ENCODE peak calls at places on chromosomes 7 and 10, in five cellular contexts. O is upper lobe of left lung, U is caudate nucleus, Y is cardiac muscle cell, V is epithelial cell of prostate. X is an unnamed sample.

GRCh38 chr10:126433351-126433750 is 45.1 kb upstream of the ADAM12 start:
- DNase-seq in Y (no peak), V (peak), U (no peak), O (no peak), X (peak)

GRCh38 chr10:113058175-113058961 is 108.3 kb downstream of the TCF7L2 start:
- DNase-seq in V (no peak), O (no peak), U (no peak), Y (peak), X (peak)

GRCh38 chr7:152336754-152337368 is 98.9 kb downstream of the KMT2C start:
- DNase-seq in Y (peak), V (no peak), U (no peak), O (no peak), X (peak)

GRCh38 chr10:30459283-30459682 is 25.3 kb downstream of the MAP3K8 start:
- DNase-seq in U (no peak), V (no peak), O (no peak), Y (no peak), X (no peak)

GRCh38 chr10:122939819-122940543 is 14.0 kb downstream of the C10orf88 start:
- DNase-seq in U (no peak), Y (no peak), V (no peak), O (no peak), X (no peak)

GRCh38 chr7:123709525-123709924 is 39.3 kb downstream of the WASL start:
- DNase-seq in V (no peak), O (no peak), Y (no peak), U (no peak), X (no peak)

GRCh38 chr10:5861269-5862031 is 28.2 kb downstream of the ANKRD16 start:
- DNase-seq in Y (no peak), V (peak), O (no peak), U (no peak), X (peak)

GRCh38 chr7:73560035-73560835 is 2.7 kb upstream of the BCL7B start:
- DNase-seq in Y (no peak), V (peak), O (no peak), U (no peak), X (peak)

GRCh38 chr7:74138334-74138867 is 35.8 kb upstream of the EIF4H start:
- DNase-seq in V (no peak), O (no peak), Y (no peak), U (no peak), X (no peak)

GRCh38 chr10:69816963-69817605 is 15.4 kb downstream of the COL13A1 start:
- DNase-seq in U (no peak), Y (no peak), V (no peak), O (no peak), X (no peak)

GRCh38 chr10:34689053-34689452 is 126.0 kb downstream of the PARD3 start:
- DNase-seq in O (no peak), U (no peak), V (no peak), Y (no peak), X (no peak)

GRCh38 chr7:134625571-134625970 is 21.1 kb upstream of the BPGM start:
- DNase-seq in Y (no peak), O (no peak), V (peak), U (no peak), X (no peak)

GRCh38 chr7:152894295-152895170 is 135.0 kb downstream of the ACTR3B start:
- DNase-seq in O (peak), Y (peak), U (no peak), V (no peak), X (no peak)

GRCh38 chr7:55435466-55435865 is 70.3 kb downstream of the LANCL2 start:
- DNase-seq in U (no peak), Y (no peak), O (no peak), V (no peak), X (no peak)

GRCh38 chr7:1919539-1920265 is 249.6 kb downstream of the ELFN1 start:
- DNase-seq in V (no peak), O (peak), Y (peak), U (peak), X (no peak)

GRCh38 chr7:47088329-47089067 is 493.4 kb downstream of the TNS3 start:
- DNase-seq in O (peak), Y (peak), V (no peak), U (peak), X (peak)

GRCh38 chr7:143381427-143382125 is 431 bp downstream of the ZYX start:
- DNase-seq in U (peak), Y (peak), V (no peak), O (peak), X (peak)

GRCh38 chr7:129786179-129786514 is 166.6 kb downstream of the UBE2H start:
- DNase-seq in Y (no peak), U (no peak), O (no peak), V (no peak), X (no peak)

GRCh38 chr7:18648849-18649758 is 153.6 kb downstream of the HDAC9 start:
- DNase-seq in O (no peak), U (no peak), V (no peak), Y (no peak), X (no peak)

GRCh38 chr7:133511708-133512107 is 258.8 kb downstream of the EXOC4 start:
- DNase-seq in V (no peak), Y (no peak), U (no peak), O (no peak), X (no peak)

GRCh38 chr7:12839508-12840153 is 152.2 kb downstream of the ARL4A start:
- DNase-seq in U (no peak), Y (peak), O (no peak), V (no peak), X (no peak)

GRCh38 chr10:78263521-78263988 is 229.9 kb downstream of the RPS24 start:
- DNase-seq in U (peak), O (no peak), Y (no peak), V (peak), X (no peak)

GRCh38 chr10:73881221-73881919 is 7.0 kb upstream of the CAMK2G start:
- DNase-seq in U (no peak), V (no peak), Y (no peak), O (no peak), X (no peak)

GRCh38 chr7:75843470-75844116 is 30.0 kb upstream of the CCL24 start:
- DNase-seq in V (no peak), U (no peak), Y (no peak), O (no peak), X (no peak)

GRCh38 chr10:123154943-123155505 is 822 bp downstream of the BUB3 start:
- DNase-seq in Y (peak), V (no peak), O (no peak), U (no peak), X (peak)

GRCh38 chr7:43756368-43757072 is 2.0 kb upstream of the BLVRA start:
- DNase-seq in Y (no peak), U (no peak), V (no peak), O (no peak), X (no peak)

GRCh38 chr7:131827421-131827820 is 271.0 kb upstream of the PODXL start:
- DNase-seq in Y (no peak), U (no peak), O (no peak), V (no peak), X (no peak)

GRCh38 chr10:36602374-36602773 is 523.0 kb upstream of the ANKRD30A start:
- DNase-seq in U (no peak), V (no peak), Y (no peak), O (no peak), X (peak)

GRCh38 chr7:116802144-116802747 is 60.1 kb upstream of the CAPZA2 start:
- DNase-seq in U (no peak), V (no peak), Y (no peak), O (no peak), X (no peak)

GRCh38 chr10:17756557-17757208 is 4.7 kb downstream of the TMEM236 start:
- DNase-seq in Y (no peak), U (no peak), O (no peak), V (no peak), X (peak)

GRCh38 chr10:119029613-119030420 is at the start of gene NANOS1:
- DNase-seq in O (peak), V (no peak), Y (peak), U (peak), X (no peak)

GRCh38 chr10:43395571-43396060 is 13.4 kb downstream of the HNRNPF start:
- DNase-seq in O (peak), U (no peak), V (no peak), Y (no peak), X (no peak)

DNA sequence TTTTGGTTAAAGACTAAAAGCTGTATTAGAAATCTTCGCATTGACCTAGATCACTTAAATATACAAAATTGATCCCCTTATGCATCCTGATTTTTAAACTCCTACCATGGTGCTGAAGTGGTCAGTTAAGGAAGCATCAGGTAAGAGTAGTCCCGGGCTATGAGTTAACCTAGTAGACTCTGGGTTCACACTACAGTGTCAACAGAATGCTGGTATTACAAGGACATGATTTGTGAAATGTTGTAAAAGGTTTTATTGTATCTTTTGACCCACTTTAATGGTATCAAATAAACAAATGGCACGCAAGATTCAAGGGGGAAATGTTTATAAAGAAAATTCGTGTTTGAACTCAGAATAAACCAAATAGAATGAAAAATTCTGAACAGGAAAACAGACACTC is 36.8 kb downstream of the RTKN2 start:
- DNase-seq in O (no peak), Y (no peak), U (no peak), V (no peak), X (no peak)
- H3K27ac ChIP-seq in O (peak), Y (no peak), U (no peak), V (peak), X (peak)

GRCh38 chr7:80236696-80237095 is 102.1 kb downstream of the GNAI1 start:
- DNase-seq in Y (no peak), O (no peak), V (no peak), U (no peak), X (no peak)

GRCh38 chr7:80244206-80244956 is 109.8 kb downstream of the GNAI1 start:
- DNase-seq in O (no peak), Y (no peak), U (no peak), V (no peak), X (no peak)

GRCh38 chr7:80243425-80243824 is 108.8 kb downstream of the GNAI1 start:
- DNase-seq in Y (peak), U (no peak), V (no peak), O (no peak), X (no peak)

DNA sequence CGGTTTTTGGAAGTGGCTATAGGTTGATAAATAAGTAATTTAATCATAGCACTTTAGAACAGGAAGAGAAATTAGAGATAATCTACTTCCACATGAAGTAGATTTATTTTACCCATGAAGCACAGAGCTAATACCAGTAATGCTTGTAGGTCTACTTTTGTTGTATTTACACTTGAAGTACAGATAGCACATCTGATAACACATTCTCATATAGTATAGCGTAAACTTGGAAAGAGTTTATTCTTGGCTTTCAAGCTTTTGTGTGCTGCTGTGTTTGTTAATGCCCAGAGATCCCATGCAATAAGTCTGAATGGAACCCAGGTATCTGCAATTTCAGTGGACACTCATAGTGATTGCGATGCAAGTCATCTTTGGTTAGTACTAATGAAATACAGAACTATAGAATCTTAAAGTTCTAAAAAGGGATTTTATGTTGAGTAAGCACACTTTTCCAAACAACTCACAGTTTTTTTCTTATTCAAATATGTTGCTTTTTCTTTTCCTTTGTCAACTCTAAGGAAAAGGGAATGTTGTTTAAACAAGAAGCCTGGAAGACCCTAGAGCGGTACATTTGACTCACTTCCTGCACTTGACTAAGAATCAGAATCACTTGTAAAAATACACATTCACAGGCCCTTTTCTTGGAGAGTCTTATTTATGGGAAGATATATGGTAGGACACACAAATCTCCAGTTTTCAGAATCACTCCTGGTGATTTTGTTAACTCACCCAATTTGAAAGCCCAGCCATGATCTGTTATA is 105.8 kb downstream of the GNAI1 start:
- DNase-seq in V (no peak), Y (no peak), U (no peak), O (no peak), X (no peak)
- H3K27ac ChIP-seq in V (no peak), Y (no peak), U (no peak), O (no peak), X (no peak)

GRCh38 chr10:10911471-10911921 is 106.2 kb upstream of the CELF2 start:
- DNase-seq in V (peak), U (no peak), Y (peak), O (peak), X (peak)
- H3K27ac ChIP-seq in V (peak), U (no peak), Y (peak), O (peak), X (peak)

DNA sequence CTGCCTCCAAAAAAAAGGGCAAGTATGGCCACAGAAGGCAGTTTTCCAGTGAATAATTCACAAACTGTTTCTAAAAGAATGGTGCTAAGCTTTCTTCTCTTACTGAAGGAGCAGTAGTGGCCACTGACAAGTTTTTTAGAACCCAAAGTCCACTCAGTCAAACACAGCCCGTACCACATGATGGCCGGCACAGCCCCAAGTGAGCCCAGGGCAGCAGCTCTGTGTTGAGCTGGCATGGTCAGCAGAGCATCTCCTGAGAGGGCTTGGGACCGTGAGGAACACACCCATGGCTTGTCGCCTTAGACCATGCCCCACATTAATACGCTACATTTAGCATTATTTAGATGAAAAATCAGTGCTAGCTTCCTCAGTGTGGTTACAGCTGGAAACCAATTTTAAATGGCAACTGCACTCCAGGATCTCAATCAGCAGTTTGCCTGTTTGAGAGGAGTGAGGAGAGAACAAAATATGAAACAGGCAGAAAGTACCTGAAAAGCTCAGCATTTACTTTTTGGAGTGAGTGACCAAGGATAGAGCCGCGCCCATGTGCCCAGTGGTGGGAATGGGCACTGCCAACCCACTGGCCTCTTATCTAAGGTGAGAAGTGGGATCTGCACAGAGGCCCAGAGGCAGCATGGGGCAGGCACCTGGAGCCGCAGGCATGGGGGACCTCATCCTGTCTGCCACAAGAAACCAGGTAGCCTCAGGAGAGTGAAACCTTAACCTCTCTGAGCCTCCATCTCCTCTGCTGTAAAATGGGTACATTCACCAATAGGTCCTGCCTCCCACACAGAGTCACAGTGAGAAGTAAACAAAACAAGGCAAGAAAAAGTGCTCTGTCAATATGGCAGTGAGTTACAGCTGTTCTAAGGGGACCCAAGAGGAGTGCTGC is 17.4 kb downstream of the PSAP start:
- DNase-seq in U (no peak), V (no peak), O (no peak), Y (no peak), X (no peak)
- H3K27ac ChIP-seq in U (peak), V (peak), O (no peak), Y (peak), X (peak)

DNA sequence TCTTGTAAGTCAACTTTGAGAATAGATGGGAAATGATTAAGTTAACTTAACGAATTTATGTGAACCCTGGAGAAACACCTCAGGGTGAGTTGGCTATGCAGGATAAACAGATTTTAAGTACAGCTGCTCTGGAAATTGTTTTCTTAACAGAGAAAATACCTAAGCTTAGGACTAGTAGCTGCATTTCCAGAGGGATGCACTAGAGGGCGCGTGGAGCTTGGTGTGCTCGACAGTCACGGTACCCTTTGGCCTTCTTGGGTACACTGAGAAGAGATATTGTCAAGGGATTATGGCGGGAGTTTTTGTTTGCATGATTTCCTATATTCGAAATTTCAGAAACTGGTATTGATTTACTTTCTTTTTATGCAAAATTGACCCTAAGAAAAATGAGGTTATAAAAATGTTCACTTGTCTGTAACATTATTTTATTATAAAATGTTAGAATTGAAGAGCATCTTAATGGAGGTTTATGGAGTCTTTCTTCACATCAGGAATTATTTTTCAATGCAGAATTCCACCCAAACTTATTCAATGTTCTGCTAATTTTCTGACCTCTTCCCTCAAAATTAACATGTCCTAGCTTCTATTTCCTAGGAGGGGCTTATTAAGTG is 58.4 kb upstream of the MYO3A start:
- DNase-seq in Y (peak), U (peak), V (peak), O (no peak), X (peak)
- H3K27ac ChIP-seq in Y (no peak), U (no peak), V (no peak), O (no peak), X (no peak)

GRCh38 chr10:96834121-96834520 is 2.0 kb downstream of the LCOR start:
- DNase-seq in O (no peak), Y (peak), V (no peak), U (no peak), X (no peak)
- H3K27ac ChIP-seq in O (peak), Y (peak), V (peak), U (no peak), X (no peak)

GRCh38 chr10:3808689-3809199 is 23.7 kb upstream of the KLF6 start:
- DNase-seq in V (no peak), Y (no peak), O (no peak), U (no peak), X (no peak)
- H3K27ac ChIP-seq in V (peak), Y (no peak), O (peak), U (no peak), X (no peak)

GRCh38 chr7:107123392-107123791 is 45.4 kb upstream of the HBP1 start:
- DNase-seq in O (no peak), V (no peak), Y (no peak), U (no peak), X (no peak)

GRCh38 chr7:107125475-107125874 is 43.3 kb upstream of the HBP1 start:
- DNase-seq in V (no peak), O (no peak), Y (no peak), U (no peak), X (no peak)

GRCh38 chr7:107118109-107118900 is 50.5 kb upstream of the HBP1 start:
- DNase-seq in U (no peak), Y (peak), V (no peak), O (no peak), X (no peak)

GRCh38 chr7:107119376-107120100 is 49.3 kb upstream of the HBP1 start:
- DNase-seq in U (no peak), V (no peak), O (no peak), Y (no peak), X (no peak)

GRCh38 chr7:107122483-107122882 is 46.3 kb upstream of the HBP1 start:
- DNase-seq in V (no peak), O (no peak), Y (no peak), U (no peak), X (no peak)
- H3K27ac ChIP-seq in V (no peak), O (no peak), Y (no peak), U (no peak), X (no peak)

GRCh38 chr10:110686941-110687340 is 42.8 kb downstream of the RBM20 start:
- DNase-seq in V (no peak), U (no peak), Y (no peak), O (no peak), X (no peak)
- H3K27ac ChIP-seq in V (no peak), U (no peak), Y (peak), O (no peak), X (no peak)

GRCh38 chr10:131946321-131946751 is 35.4 kb downstream of the BNIP3 start:
- DNase-seq in U (no peak), V (no peak), Y (no peak), O (no peak), X (peak)
- H3K27ac ChIP-seq in U (no peak), V (peak), Y (no peak), O (no peak), X (peak)

X was measured in RWPE1.